ENCODE peak calls at places on chromosomes 12 and 14, in eight cellular contexts. One of them, this sample, is unnamed.

GRCh38 chr14:75653563-75653962 is 7.1 kb downstream of the ERG28 start:
- DNase-seq in cardiac fibroblast: no peak
- DNase-seq in left ventricle myocardium inferior: no peak
- DNase-seq in choroid plexus epithelial cell: no peak
- DNase-seq in thoracic aorta: no peak
- DNase-seq in dorsolateral prefrontal cortex: no peak
- DNase-seq in astrocyte of the spinal cord: no peak
- DNase-seq in fibroblast of pulmonary artery: no peak
- DNase-seq in this sample: no peak

GRCh38 chr14:57831981-57832380 is 33.9 kb downstream of the SLC35F4 start:
- DNase-seq in choroid plexus epithelial cell: no peak
- DNase-seq in left ventricle myocardium inferior: no peak
- DNase-seq in cardiac fibroblast: no peak
- DNase-seq in astrocyte of the spinal cord: peak
- DNase-seq in thoracic aorta: no peak
- DNase-seq in dorsolateral prefrontal cortex: no peak
- DNase-seq in fibroblast of pulmonary artery: no peak
- DNase-seq in this sample: no peak

GRCh38 chr12:102958073-102958829 is 777 bp downstream of the ASCL1 start:
- DNase-seq in astrocyte of the spinal cord: peak
- DNase-seq in cardiac fibroblast: peak
- DNase-seq in left ventricle myocardium inferior: no peak
- DNase-seq in fibroblast of pulmonary artery: peak
- DNase-seq in thoracic aorta: no peak
- DNase-seq in choroid plexus epithelial cell: peak
- DNase-seq in dorsolateral prefrontal cortex: no peak
- DNase-seq in this sample: peak

GRCh38 chr12:40137252-40137651 is 31.4 kb upstream of the SLC2A13 start:
- DNase-seq in cardiac fibroblast: peak
- DNase-seq in dorsolateral prefrontal cortex: no peak
- DNase-seq in left ventricle myocardium inferior: no peak
- DNase-seq in astrocyte of the spinal cord: no peak
- DNase-seq in choroid plexus epithelial cell: peak
- DNase-seq in thoracic aorta: no peak
- DNase-seq in fibroblast of pulmonary artery: peak
- DNase-seq in this sample: no peak

GRCh38 chr14:74414793-74415437 is 11.1 kb downstream of the SYNDIG1L start:
- DNase-seq in dorsolateral prefrontal cortex: no peak
- DNase-seq in choroid plexus epithelial cell: peak
- DNase-seq in fibroblast of pulmonary artery: no peak
- DNase-seq in thoracic aorta: no peak
- DNase-seq in astrocyte of the spinal cord: no peak
- DNase-seq in left ventricle myocardium inferior: no peak
- DNase-seq in cardiac fibroblast: no peak
- DNase-seq in this sample: no peak

GRCh38 chr12:84384384-84384783 is 528.2 kb downstream of the SLC6A15 start:
- DNase-seq in cardiac fibroblast: no peak
- DNase-seq in left ventricle myocardium inferior: no peak
- DNase-seq in astrocyte of the spinal cord: no peak
- DNase-seq in thoracic aorta: no peak
- DNase-seq in fibroblast of pulmonary artery: no peak
- DNase-seq in dorsolateral prefrontal cortex: no peak
- DNase-seq in choroid plexus epithelial cell: no peak
- DNase-seq in this sample: no peak

GRCh38 chr12:90211017-90211416 is 502.4 kb upstream of the ATP2B1 start:
- DNase-seq in cardiac fibroblast: peak
- DNase-seq in choroid plexus epithelial cell: peak
- DNase-seq in thoracic aorta: no peak
- DNase-seq in left ventricle myocardium inferior: no peak
- DNase-seq in dorsolateral prefrontal cortex: no peak
- DNase-seq in astrocyte of the spinal cord: peak
- DNase-seq in fibroblast of pulmonary artery: peak
- DNase-seq in this sample: peak

GRCh38 chr12:93080994-93081809 is 152.1 kb upstream of the EEA1 start:
- DNase-seq in astrocyte of the spinal cord: peak
- DNase-seq in left ventricle myocardium inferior: no peak
- DNase-seq in thoracic aorta: no peak
- DNase-seq in fibroblast of pulmonary artery: peak
- DNase-seq in cardiac fibroblast: peak
- DNase-seq in dorsolateral prefrontal cortex: no peak
- DNase-seq in choroid plexus epithelial cell: peak
- DNase-seq in this sample: peak

DNA sequence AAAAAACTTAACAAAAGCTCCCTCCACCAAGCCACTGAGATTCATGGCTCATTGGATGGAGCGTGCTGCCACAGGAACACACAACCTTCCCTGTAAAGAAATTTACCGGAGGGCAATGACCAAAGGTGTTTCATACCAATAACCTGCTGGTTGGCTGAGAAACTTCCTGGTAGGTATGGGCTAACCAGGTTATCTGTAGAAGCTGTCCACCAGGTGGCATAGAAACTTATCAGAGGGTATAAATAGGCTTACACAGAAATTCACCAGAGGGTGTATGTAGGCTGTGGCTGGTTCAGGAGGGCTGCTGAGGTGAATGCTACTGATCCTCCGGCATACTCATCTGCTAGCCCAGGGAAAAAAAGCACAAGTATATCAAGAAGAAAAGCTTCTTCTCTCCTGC is 27.1 kb upstream of the MTERF2 start:
- DNase-seq in cardiac fibroblast: no peak
- DNase-seq in fibroblast of pulmonary artery: no peak
- DNase-seq in left ventricle myocardium inferior: no peak
- DNase-seq in thoracic aorta: no peak
- DNase-seq in dorsolateral prefrontal cortex: no peak
- DNase-seq in astrocyte of the spinal cord: no peak
- DNase-seq in choroid plexus epithelial cell: no peak
- DNase-seq in this sample: no peak
- TF ChIP-seq CTCF in cardiac fibroblast: no peak
- TF ChIP-seq CTCF in fibroblast of pulmonary artery: no peak
- TF ChIP-seq CTCF in left ventricle myocardium inferior: peak
- TF ChIP-seq CTCF in thoracic aorta: no peak
- TF ChIP-seq CTCF in dorsolateral prefrontal cortex: no peak
- TF ChIP-seq CTCF in astrocyte of the spinal cord: peak
- TF ChIP-seq CTCF in choroid plexus epithelial cell: no peak
- TF ChIP-seq CTCF in this sample: no peak

DNA sequence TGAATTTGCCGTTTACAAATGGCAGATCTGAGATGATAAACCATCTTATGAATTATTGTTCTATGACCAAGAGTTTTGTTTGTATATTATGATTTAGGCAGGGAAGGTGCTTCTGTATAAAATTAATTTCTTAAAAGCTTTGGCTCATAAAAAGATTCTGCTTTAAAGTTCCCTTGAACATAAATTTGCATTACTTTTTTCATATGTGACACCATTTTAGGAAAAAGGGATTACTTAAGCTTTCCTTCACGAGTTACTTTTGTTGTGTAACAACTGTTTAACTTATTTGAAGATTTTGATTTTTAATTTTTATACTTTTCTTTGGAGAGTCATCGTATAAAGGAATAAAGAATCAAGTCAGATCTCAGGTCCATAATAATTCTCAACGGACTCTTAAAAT is 3.3 kb downstream of the ETNK1 start:
- DNase-seq in cardiac fibroblast: peak
- DNase-seq in choroid plexus epithelial cell: no peak
- DNase-seq in astrocyte of the spinal cord: no peak
- DNase-seq in fibroblast of pulmonary artery: no peak
- DNase-seq in thoracic aorta: no peak
- DNase-seq in dorsolateral prefrontal cortex: no peak
- DNase-seq in left ventricle myocardium inferior: no peak
- DNase-seq in this sample: no peak
- H3K4me3 ChIP-seq in cardiac fibroblast: no peak
- H3K4me3 ChIP-seq in choroid plexus epithelial cell: peak
- H3K4me3 ChIP-seq in astrocyte of the spinal cord: no peak
- H3K4me3 ChIP-seq in fibroblast of pulmonary artery: peak
- H3K4me3 ChIP-seq in thoracic aorta: peak
- H3K4me3 ChIP-seq in dorsolateral prefrontal cortex: peak
- H3K4me3 ChIP-seq in left ventricle myocardium inferior: peak
- H3K4me3 ChIP-seq in this sample: no peak

DNA sequence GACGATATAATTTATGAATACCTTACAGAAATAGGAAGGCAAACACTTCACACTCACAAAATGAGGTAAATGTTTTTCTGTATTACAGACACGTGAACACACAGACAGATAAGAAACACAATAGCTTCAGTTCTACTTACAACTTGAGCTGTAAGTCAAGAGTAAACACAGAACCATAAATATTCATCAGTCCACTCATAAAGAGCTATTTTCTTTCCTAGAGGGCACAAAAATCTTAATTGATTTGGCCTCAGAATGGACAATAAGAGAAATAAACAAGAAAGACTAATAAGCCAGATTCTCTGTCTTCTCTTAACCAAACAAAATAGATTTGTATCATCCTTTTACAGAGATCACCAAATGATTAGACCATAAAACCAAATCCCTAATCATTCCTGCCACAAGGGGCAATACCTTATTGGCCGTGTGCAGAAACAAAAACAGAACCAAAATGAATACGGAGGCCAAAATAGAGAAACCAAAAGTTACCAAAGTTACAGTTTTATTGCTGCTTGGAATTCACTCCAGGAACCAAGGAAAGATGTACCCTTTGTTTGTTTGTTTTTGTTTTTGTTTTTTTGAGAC is 38.1 kb upstream of the GARIN2 start:
- DNase-seq in dorsolateral prefrontal cortex: no peak
- DNase-seq in choroid plexus epithelial cell: peak
- DNase-seq in thoracic aorta: no peak
- DNase-seq in astrocyte of the spinal cord: no peak
- DNase-seq in cardiac fibroblast: peak
- DNase-seq in fibroblast of pulmonary artery: no peak
- DNase-seq in left ventricle myocardium inferior: no peak
- DNase-seq in this sample: no peak
- TF ChIP-seq CTCF in dorsolateral prefrontal cortex: no peak
- TF ChIP-seq CTCF in choroid plexus epithelial cell: peak
- TF ChIP-seq CTCF in thoracic aorta: peak
- TF ChIP-seq CTCF in astrocyte of the spinal cord: peak
- TF ChIP-seq CTCF in cardiac fibroblast: peak
- TF ChIP-seq CTCF in fibroblast of pulmonary artery: peak
- TF ChIP-seq CTCF in left ventricle myocardium inferior: peak
- TF ChIP-seq CTCF in this sample: peak

GRCh38 chr12:46907791-46908190 is 82.0 kb upstream of the SLC38A4 start:
- DNase-seq in thoracic aorta: no peak
- DNase-seq in left ventricle myocardium inferior: no peak
- DNase-seq in choroid plexus epithelial cell: no peak
- DNase-seq in astrocyte of the spinal cord: no peak
- DNase-seq in fibroblast of pulmonary artery: no peak
- DNase-seq in dorsolateral prefrontal cortex: no peak
- DNase-seq in cardiac fibroblast: no peak
- DNase-seq in this sample: no peak

GRCh38 chr12:46901464-46902205 is 75.8 kb upstream of the SLC38A4 start:
- DNase-seq in cardiac fibroblast: no peak
- DNase-seq in astrocyte of the spinal cord: no peak
- DNase-seq in fibroblast of pulmonary artery: no peak
- DNase-seq in choroid plexus epithelial cell: no peak
- DNase-seq in left ventricle myocardium inferior: no peak
- DNase-seq in dorsolateral prefrontal cortex: no peak
- DNase-seq in thoracic aorta: no peak
- DNase-seq in this sample: no peak

GRCh38 chr12:46900734-46901463 is 75.1 kb upstream of the SLC38A4 start:
- DNase-seq in left ventricle myocardium inferior: no peak
- DNase-seq in choroid plexus epithelial cell: no peak
- DNase-seq in thoracic aorta: no peak
- DNase-seq in astrocyte of the spinal cord: no peak
- DNase-seq in cardiac fibroblast: no peak
- DNase-seq in fibroblast of pulmonary artery: no peak
- DNase-seq in dorsolateral prefrontal cortex: no peak
- DNase-seq in this sample: no peak

GRCh38 chr12:46903058-46903457 is 77.3 kb upstream of the SLC38A4 start:
- DNase-seq in astrocyte of the spinal cord: no peak
- DNase-seq in cardiac fibroblast: no peak
- DNase-seq in thoracic aorta: no peak
- DNase-seq in fibroblast of pulmonary artery: no peak
- DNase-seq in choroid plexus epithelial cell: no peak
- DNase-seq in left ventricle myocardium inferior: no peak
- DNase-seq in dorsolateral prefrontal cortex: no peak
- DNase-seq in this sample: no peak

DNA sequence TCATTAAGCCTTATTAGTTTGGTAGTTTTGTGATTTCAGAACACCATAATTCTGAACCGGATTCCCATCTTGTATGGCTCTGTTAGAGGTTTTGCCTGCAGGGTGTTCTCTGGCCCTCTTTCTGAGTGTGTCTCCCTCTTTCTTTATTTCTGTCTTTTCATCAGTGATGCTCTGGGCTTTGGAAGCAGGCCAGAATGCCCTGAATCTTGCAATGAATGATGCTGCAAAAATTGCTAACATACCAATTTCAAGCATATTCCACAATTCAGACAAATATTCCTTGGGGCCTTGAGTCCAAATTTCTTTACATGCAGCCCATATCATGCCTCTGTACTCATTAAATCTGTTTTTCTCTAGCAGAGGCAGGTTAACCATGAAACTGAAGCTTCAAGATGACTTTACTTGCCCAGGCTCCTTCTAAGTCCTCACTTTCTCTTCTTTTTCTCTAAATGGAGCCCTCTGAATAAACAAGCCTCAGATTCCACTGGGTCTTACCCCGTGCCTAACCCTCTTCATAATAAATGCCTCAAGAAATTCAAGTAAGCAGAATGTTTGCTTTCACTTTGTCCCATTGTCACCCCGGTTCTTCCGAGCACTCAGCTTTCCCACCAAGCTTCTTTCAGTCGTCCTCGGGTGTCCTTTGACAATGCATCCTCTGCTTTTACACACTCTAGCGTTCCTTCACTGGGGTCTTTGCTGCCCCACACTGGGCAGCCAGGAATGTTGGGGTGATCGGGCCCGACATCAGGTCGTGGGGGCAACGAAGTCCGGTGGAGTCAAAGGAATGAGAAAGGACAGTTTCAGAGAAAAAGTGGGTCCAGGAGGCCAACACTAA is 78.8 kb upstream of the SLC38A4 start:
- DNase-seq in fibroblast of pulmonary artery: peak
- DNase-seq in cardiac fibroblast: no peak
- DNase-seq in thoracic aorta: no peak
- DNase-seq in left ventricle myocardium inferior: no peak
- DNase-seq in dorsolateral prefrontal cortex: no peak
- DNase-seq in choroid plexus epithelial cell: peak
- DNase-seq in astrocyte of the spinal cord: no peak
- DNase-seq in this sample: no peak
- H3K4me3 ChIP-seq in fibroblast of pulmonary artery: no peak
- H3K4me3 ChIP-seq in cardiac fibroblast: no peak
- H3K4me3 ChIP-seq in thoracic aorta: no peak
- H3K4me3 ChIP-seq in left ventricle myocardium inferior: no peak
- H3K4me3 ChIP-seq in dorsolateral prefrontal cortex: no peak
- H3K4me3 ChIP-seq in choroid plexus epithelial cell: no peak
- H3K4me3 ChIP-seq in astrocyte of the spinal cord: no peak
- H3K4me3 ChIP-seq in this sample: no peak

This sample was measured in astrocyte of the cerebellum.